ENCODE peak calls at places on chromosomes 5 and 9, in five cellular contexts. G is HepG2, Q is GM12878, X is H1, P is K562. B is an unnamed sample.

GRCh38 chr5:107104774-107105050 is 566.0 kb downstream of the EFNA5 start:
- DNase-seq in G (no peak), Q (peak; percentile 28), X (no peak), P (no peak), B (peak; percentile 66)

GRCh38 chr5:91219141-91219802 is 163.8 kb downstream of the ARRDC3 start:
- DNase-seq in G (no peak), Q (no peak), X (no peak), P (no peak), B (peak; percentile 18)

GRCh38 chr5:10222326-10222725 is 27.4 kb downstream of the ATPSCKMT start:
- DNase-seq in G (no peak), Q (no peak), X (no peak), P (no peak), B (no peak)

GRCh38 chr5:135615171-135615570 is 36.4 kb upstream of the CXCL14 start:
- DNase-seq in G (no peak), Q (no peak), X (no peak), P (no peak), B (peak; percentile 3)

GRCh38 chr9:97903168-97903567 is 19.1 kb downstream of the TRMO start:
- DNase-seq in G (no peak), Q (no peak), X (no peak), P (no peak), B (no peak)

GRCh38 chr9:70947086-70947485 is 174.3 kb downstream of the TRPM3 start:
- DNase-seq in G (no peak), Q (no peak), X (no peak), P (no peak), B (no peak)

GRCh38 chr9:21528123-21528808 is 46.2 kb upstream of the IFNE start:
- DNase-seq in G (no peak), Q (no peak), X (no peak), P (no peak), B (no peak)

GRCh38 chr5:136656811-136657210 is 291.5 kb upstream of the TRPC7 start:
- DNase-seq in G (no peak), Q (no peak), X (no peak), P (no peak), B (no peak)

GRCh38 chr5:72634444-72634843 is 127.2 kb upstream of the ZNF366 start:
- DNase-seq in G (no peak), Q (no peak), X (no peak), P (no peak), B (no peak)

GRCh38 chr5:17305964-17306725 is 88.7 kb downstream of the BASP1 start:
- DNase-seq in G (peak; percentile 9), Q (no peak), X (no peak), P (no peak), B (peak; percentile 11)

GRCh38 chr9:137875354-137875753 is 2.2 kb upstream of the CACNA1B start:
- DNase-seq in G (no peak), Q (no peak), X (no peak), P (no peak), B (no peak)

GRCh38 chr5:75012748-75013147 is 39.6 kb downstream of the GCNT4 start:
- DNase-seq in G (no peak), Q (no peak), X (no peak), P (no peak), B (no peak)

GRCh38 chr5:15510816-15511215 is 10.8 kb downstream of the FBXL7 start:
- DNase-seq in G (no peak), Q (no peak), X (no peak), P (no peak), B (no peak)

GRCh38 chr5:157747766-157748700 is 4.5 kb downstream of the LSM11 start:
- DNase-seq in G (no peak), Q (no peak), X (no peak), P (no peak), B (no peak)

GRCh38 chr5:148725675-148726074 is 71.3 kb upstream of the HTR4 start:
- DNase-seq in G (no peak), Q (no peak), X (no peak), P (no peak), B (no peak)

GRCh38 chr9:95977366-95977765 is 101.9 kb downstream of the ERCC6L2 start:
- DNase-seq in G (no peak), Q (no peak), X (no peak), P (no peak), B (no peak)

GRCh38 chr9:121220996-121221671 is 19.5 kb upstream of the RAB14 start:
- DNase-seq in G (no peak), Q (no peak), X (peak; percentile 57), P (no peak), B (peak; percentile 79)

GRCh38 chr5:137332296-137332695 is 166.8 kb downstream of the SPOCK1 start:
- DNase-seq in G (no peak), Q (no peak), X (no peak), P (no peak), B (no peak)

GRCh38 chr5:179225387-179225786 is 119.9 kb downstream of the ADAMTS2 start:
- DNase-seq in G (no peak), Q (no peak), X (no peak), P (no peak), B (no peak)

GRCh38 chr9:26326473-26327044 is 566.0 kb downstream of the CAAP1 start:
- DNase-seq in G (peak; percentile 44), Q (peak; percentile 17), X (peak; percentile 10), P (no peak), B (peak; percentile 78)

GRCh38 chr5:73694089-73694488 is 68.1 kb downstream of the ARHGEF28 start:
- DNase-seq in G (peak; percentile 18), Q (peak; percentile 81), X (no peak), P (no peak), B (no peak)

GRCh38 chr5:36156124-36156601 is 4.3 kb downstream of the SKP2 start:
- DNase-seq in G (no peak), Q (no peak), X (no peak), P (no peak), B (no peak)

GRCh38 chr9:70802206-70802605 is 319.2 kb downstream of the TRPM3 start:
- DNase-seq in G (no peak), Q (no peak), X (no peak), P (no peak), B (no peak)

GRCh38 chr5:90932052-90932699 is 373.6 kb downstream of the ADGRV1 start:
- DNase-seq in G (peak; percentile 48), Q (peak; percentile 12), X (no peak), P (peak; percentile 52), B (peak; percentile 87)

GRCh38 chr5:102865510-102866314 is 110.6 kb downstream of the PAM start:
- DNase-seq in G (no peak), Q (peak; percentile 9), X (peak; percentile 46), P (no peak), B (peak; percentile 91)
- H2AFZ ChIP-seq in G (no peak overlapping the region), Q (peak overlapping the region; percentile 86), X (peak overlapping the region; percentile 99), P (no peak overlapping the region), B (peak overlapping the region; percentile 90)

DNA sequence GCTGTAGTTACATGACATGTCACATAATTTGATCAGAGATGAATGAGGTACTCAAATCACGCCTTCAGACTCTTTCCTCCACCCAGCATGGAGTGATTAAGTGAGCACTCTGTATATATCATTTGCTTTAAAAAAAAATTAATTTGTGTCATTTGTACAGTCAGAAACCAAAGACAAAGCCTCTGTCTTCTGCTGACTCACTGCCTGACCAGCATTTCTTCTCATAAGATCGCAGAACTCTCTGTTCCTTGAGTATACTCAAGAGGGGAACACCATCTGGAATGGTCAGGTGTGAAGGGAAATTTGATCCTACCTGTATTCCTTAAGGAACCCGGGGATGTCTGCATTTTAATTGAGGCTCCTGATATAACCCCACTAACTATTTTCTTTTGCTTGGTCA is 254.4 kb downstream of the FAM114A2 start:
- DNase-seq in G (no peak), Q (no peak), X (no peak), P (no peak), B (no peak)
- TF ChIP-seq CREB1 in G (no peak), Q (no peak), X (no peak), P (no peak), B (no peak)

GRCh38 chr5:147225938-147226337 is 8.9 kb upstream of the STK32A start:
- DNase-seq in G (no peak), Q (no peak), X (no peak), P (no peak), B (peak; percentile 17)

GRCh38 chr5:147226512-147226911 is 8.3 kb upstream of the STK32A start:
- DNase-seq in G (no peak), Q (no peak), X (no peak), P (no peak), B (no peak)

GRCh38 chr5:147223343-147223742 is 11.5 kb upstream of the STK32A start:
- DNase-seq in G (no peak), Q (no peak), X (no peak), P (no peak), B (no peak)

GRCh38 chr5:147223951-147224791 is 10.7 kb upstream of the STK32A start:
- DNase-seq in G (peak; percentile 8), Q (no peak), X (no peak), P (no peak), B (peak; percentile 73)
- TF ChIP-seq CTCF in G (peak; percentile 43), Q (peak; percentile 39), X (peak; percentile 73), P (no peak), B (peak; percentile 82)

DNA sequence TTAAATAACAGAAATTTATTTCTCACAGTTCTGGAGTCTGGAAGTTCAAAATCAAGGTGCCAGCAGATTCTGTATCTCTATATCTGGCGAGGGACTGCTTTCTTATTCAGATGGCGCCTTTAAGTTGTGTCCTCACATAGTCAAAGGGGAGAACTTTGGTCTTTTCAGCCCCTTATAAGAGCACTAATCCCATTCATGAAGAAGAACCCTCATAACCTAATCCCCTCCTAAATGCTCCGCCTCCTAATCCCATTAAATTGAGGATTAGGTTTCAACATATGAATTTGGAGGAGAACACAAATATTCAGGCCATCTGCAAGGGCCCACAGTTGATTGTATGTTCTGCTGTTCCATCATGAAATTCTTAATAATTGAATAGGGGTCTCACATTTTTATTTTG is 10.8 kb upstream of the CCDC152 start:
- DNase-seq in G (no peak), Q (no peak), X (no peak), P (no peak), B (no peak)
- H2AFZ ChIP-seq in G (no peak overlapping the region), Q (no peak overlapping the region), X (peak overlapping the region; percentile 26), P (no peak overlapping the region), B (no peak overlapping the region)

DNA sequence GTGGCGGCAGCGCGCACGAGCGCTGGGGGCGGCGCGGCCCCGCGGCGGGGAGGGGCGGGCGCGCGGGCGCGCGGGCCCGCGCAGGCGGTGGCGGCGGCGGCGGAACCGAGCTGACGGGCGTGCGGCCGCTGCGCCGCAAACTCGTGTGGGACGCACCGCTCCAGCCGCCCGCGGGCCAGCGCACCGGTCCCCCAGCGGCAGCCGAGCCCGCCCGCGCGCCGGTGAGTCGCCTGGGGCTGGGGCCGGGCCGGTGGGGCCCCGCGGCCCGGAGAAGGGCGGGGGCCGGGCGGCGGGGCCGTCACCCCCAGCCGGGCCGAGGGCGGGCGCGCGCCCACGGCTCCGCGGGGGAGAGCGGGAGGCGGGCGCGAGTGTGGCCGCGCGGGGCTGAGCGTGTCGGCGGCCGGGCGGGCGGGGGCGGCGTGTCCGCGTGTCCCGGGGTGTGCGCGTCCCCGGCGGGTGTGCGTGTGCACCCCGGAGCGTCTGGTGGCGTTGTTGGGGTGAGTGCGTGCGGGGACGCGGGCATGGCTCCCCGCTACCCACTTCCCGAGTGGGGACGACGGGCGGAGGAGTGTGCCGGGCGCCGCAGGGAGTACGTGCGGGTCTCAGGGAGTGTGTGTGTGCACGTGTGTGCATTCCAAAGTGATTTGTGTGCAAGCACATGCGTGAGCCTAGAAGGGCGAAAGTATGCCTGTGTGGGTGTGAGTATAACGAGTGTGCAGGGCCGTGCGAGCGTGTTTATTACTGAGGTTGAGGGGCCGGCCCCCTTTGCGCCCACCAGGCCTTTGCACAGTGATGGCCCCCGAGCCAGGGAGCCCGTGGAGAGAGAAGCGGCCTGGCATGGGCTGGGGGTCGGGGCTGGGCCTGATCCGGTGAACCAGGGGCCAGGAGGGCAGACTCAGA is at the start of gene NEK6:
- DNase-seq in G (no peak), Q (no peak), X (no peak), P (peak; percentile 89), B (no peak)
- TF ChIP-seq CREB1 in G (no peak), Q (no peak), X (no peak), P (no peak), B (no peak)

B was measured in GM23338.